ENCODE peak calls at places on chromosomes 6 and 20, in ten cellular contexts. One of them, this sample, is unnamed.
A peak's percentile ranks its signal among the peaks of the same experiment; 100 is the strongest.

GRCh38 chr20:3753098-3753497 is 14.5 kb downstream of the ADISSP start:
- DNase-seq in glutamatergic neuron: peak; percentile 76
- DNase-seq in transverse colon: peak; percentile 69
- DNase-seq in astrocyte of the hippocampus: peak; percentile 81
- DNase-seq in HEK293T: peak; percentile 69
- DNase-seq in activated CD4-positive, alpha-beta T cell treated with anti-CD3 and anti-CD28 coated beads, Interleukin-2, amount 50 U/mL, for 4 hours: peak; percentile 60
- DNase-seq in endodermal cell: peak; percentile 92
- DNase-seq in GM13976: peak; percentile 86
- DNase-seq in HCEC 1CT: peak; percentile 46
- DNase-seq in left lung: no peak
- DNase-seq in this sample: no peak

GRCh38 chr6:90493332-90493731 is 93.5 kb downstream of the MAP3K7 start:
- DNase-seq in glutamatergic neuron: no peak
- DNase-seq in transverse colon: no peak
- DNase-seq in astrocyte of the hippocampus: peak; percentile 49
- DNase-seq in HEK293T: no peak
- DNase-seq in activated CD4-positive, alpha-beta T cell treated with anti-CD3 and anti-CD28 coated beads, Interleukin-2, amount 50 U/mL, for 4 hours: no peak
- DNase-seq in endodermal cell: no peak
- DNase-seq in GM13976: no peak
- DNase-seq in HCEC 1CT: peak; percentile 23
- DNase-seq in left lung: no peak
- DNase-seq in this sample: no peak

GRCh38 chr20:47253860-47254259 is 102.6 kb downstream of the ZMYND8 start:
- DNase-seq in glutamatergic neuron: no peak
- DNase-seq in transverse colon: no peak
- DNase-seq in astrocyte of the hippocampus: no peak
- DNase-seq in HEK293T: no peak
- DNase-seq in activated CD4-positive, alpha-beta T cell treated with anti-CD3 and anti-CD28 coated beads, Interleukin-2, amount 50 U/mL, for 4 hours: no peak
- DNase-seq in endodermal cell: no peak
- DNase-seq in GM13976: no peak
- DNase-seq in HCEC 1CT: no peak
- DNase-seq in left lung: no peak
- DNase-seq in this sample: no peak

GRCh38 chr20:35055445-35056276 is 36.9 kb downstream of the TRPC4AP start:
- DNase-seq in glutamatergic neuron: no peak
- DNase-seq in transverse colon: no peak
- DNase-seq in astrocyte of the hippocampus: no peak
- DNase-seq in HEK293T: no peak
- DNase-seq in activated CD4-positive, alpha-beta T cell treated with anti-CD3 and anti-CD28 coated beads, Interleukin-2, amount 50 U/mL, for 4 hours: no peak
- DNase-seq in endodermal cell: no peak
- DNase-seq in GM13976: peak; percentile 29
- DNase-seq in HCEC 1CT: no peak
- DNase-seq in left lung: no peak
- DNase-seq in this sample: no peak

GRCh38 chr6:161850572-161850971 is 576.7 kb upstream of the AGPAT4 start:
- DNase-seq in glutamatergic neuron: no peak
- DNase-seq in transverse colon: no peak
- DNase-seq in astrocyte of the hippocampus: peak; percentile 78
- DNase-seq in HEK293T: no peak
- DNase-seq in activated CD4-positive, alpha-beta T cell treated with anti-CD3 and anti-CD28 coated beads, Interleukin-2, amount 50 U/mL, for 4 hours: no peak
- DNase-seq in endodermal cell: no peak
- DNase-seq in GM13976: no peak
- DNase-seq in HCEC 1CT: no peak
- DNase-seq in left lung: no peak
- DNase-seq in this sample: no peak

GRCh38 chr6:170177383-170178265 is 113.3 kb downstream of the DLL1 start:
- DNase-seq in glutamatergic neuron: no peak
- DNase-seq in transverse colon: no peak
- DNase-seq in astrocyte of the hippocampus: no peak
- DNase-seq in HEK293T: peak; percentile 54
- DNase-seq in activated CD4-positive, alpha-beta T cell treated with anti-CD3 and anti-CD28 coated beads, Interleukin-2, amount 50 U/mL, for 4 hours: no peak
- DNase-seq in endodermal cell: peak; percentile 48
- DNase-seq in GM13976: no peak
- DNase-seq in HCEC 1CT: no peak
- DNase-seq in left lung: peak; percentile 78
- DNase-seq in this sample: no peak

GRCh38 chr6:133062077-133062476 is 179.1 kb upstream of the EYA4 start:
- DNase-seq in glutamatergic neuron: no peak
- DNase-seq in transverse colon: no peak
- DNase-seq in astrocyte of the hippocampus: peak; percentile 21
- DNase-seq in HEK293T: no peak
- DNase-seq in activated CD4-positive, alpha-beta T cell treated with anti-CD3 and anti-CD28 coated beads, Interleukin-2, amount 50 U/mL, for 4 hours: no peak
- DNase-seq in endodermal cell: no peak
- DNase-seq in GM13976: no peak
- DNase-seq in HCEC 1CT: peak; percentile 98
- DNase-seq in left lung: no peak
- DNase-seq in this sample: no peak

GRCh38 chr6:24662206-24662605 is 4.5 kb downstream of the TDP2 start:
- DNase-seq in glutamatergic neuron: no peak
- DNase-seq in transverse colon: peak; percentile 30
- DNase-seq in astrocyte of the hippocampus: no peak
- DNase-seq in HEK293T: no peak
- DNase-seq in activated CD4-positive, alpha-beta T cell treated with anti-CD3 and anti-CD28 coated beads, Interleukin-2, amount 50 U/mL, for 4 hours: no peak
- DNase-seq in endodermal cell: no peak
- DNase-seq in GM13976: no peak
- DNase-seq in HCEC 1CT: no peak
- DNase-seq in left lung: no peak
- DNase-seq in this sample: no peak

GRCh38 chr6:21048047-21048446 is 513.8 kb downstream of the CDKAL1 start:
- DNase-seq in glutamatergic neuron: no peak
- DNase-seq in transverse colon: no peak
- DNase-seq in astrocyte of the hippocampus: no peak
- DNase-seq in HEK293T: no peak
- DNase-seq in activated CD4-positive, alpha-beta T cell treated with anti-CD3 and anti-CD28 coated beads, Interleukin-2, amount 50 U/mL, for 4 hours: no peak
- DNase-seq in endodermal cell: no peak
- DNase-seq in GM13976: no peak
- DNase-seq in HCEC 1CT: no peak
- DNase-seq in left lung: no peak
- DNase-seq in this sample: no peak

GRCh38 chr20:18001131-18001921 is 32.5 kb downstream of the MGME1 start:
- DNase-seq in glutamatergic neuron: no peak
- DNase-seq in transverse colon: peak; percentile 44
- DNase-seq in astrocyte of the hippocampus: peak; percentile 88
- DNase-seq in HEK293T: no peak
- DNase-seq in activated CD4-positive, alpha-beta T cell treated with anti-CD3 and anti-CD28 coated beads, Interleukin-2, amount 50 U/mL, for 4 hours: no peak
- DNase-seq in endodermal cell: peak; percentile 70
- DNase-seq in GM13976: no peak
- DNase-seq in HCEC 1CT: peak; percentile 71
- DNase-seq in left lung: no peak
- DNase-seq in this sample: peak; percentile 29

GRCh38 chr20:24987873-24988835 is 4.4 kb downstream of the APMAP start:
- DNase-seq in glutamatergic neuron: no peak
- DNase-seq in transverse colon: no peak
- DNase-seq in astrocyte of the hippocampus: no peak
- DNase-seq in HEK293T: no peak
- DNase-seq in activated CD4-positive, alpha-beta T cell treated with anti-CD3 and anti-CD28 coated beads, Interleukin-2, amount 50 U/mL, for 4 hours: no peak
- DNase-seq in endodermal cell: peak; percentile 15
- DNase-seq in GM13976: no peak
- DNase-seq in HCEC 1CT: no peak
- DNase-seq in left lung: peak; percentile 19
- DNase-seq in this sample: no peak

GRCh38 chr20:16128538-16129106 is 444.6 kb downstream of the KIF16B start:
- DNase-seq in glutamatergic neuron: no peak
- DNase-seq in transverse colon: no peak
- DNase-seq in astrocyte of the hippocampus: no peak
- DNase-seq in HEK293T: no peak
- DNase-seq in activated CD4-positive, alpha-beta T cell treated with anti-CD3 and anti-CD28 coated beads, Interleukin-2, amount 50 U/mL, for 4 hours: no peak
- DNase-seq in endodermal cell: no peak
- DNase-seq in GM13976: no peak
- DNase-seq in HCEC 1CT: no peak
- DNase-seq in left lung: no peak
- DNase-seq in this sample: no peak

GRCh38 chr6:41306187-41306854 is 19.8 kb upstream of the TREM1 start:
- DNase-seq in glutamatergic neuron: peak; percentile 35
- DNase-seq in transverse colon: peak; percentile 19
- DNase-seq in astrocyte of the hippocampus: peak; percentile 62
- DNase-seq in HEK293T: peak; percentile 51
- DNase-seq in activated CD4-positive, alpha-beta T cell treated with anti-CD3 and anti-CD28 coated beads, Interleukin-2, amount 50 U/mL, for 4 hours: peak; percentile 33
- DNase-seq in endodermal cell: peak; percentile 82
- DNase-seq in GM13976: peak; percentile 41
- DNase-seq in HCEC 1CT: no peak
- DNase-seq in left lung: no peak
- DNase-seq in this sample: no peak

GRCh38 chr6:134007077-134007476 is 45.3 kb downstream of the SLC2A12 start:
- DNase-seq in glutamatergic neuron: no peak
- DNase-seq in transverse colon: peak; percentile 68
- DNase-seq in astrocyte of the hippocampus: no peak
- DNase-seq in HEK293T: no peak
- DNase-seq in activated CD4-positive, alpha-beta T cell treated with anti-CD3 and anti-CD28 coated beads, Interleukin-2, amount 50 U/mL, for 4 hours: no peak
- DNase-seq in endodermal cell: no peak
- DNase-seq in GM13976: no peak
- DNase-seq in HCEC 1CT: no peak
- DNase-seq in left lung: peak; percentile 74
- DNase-seq in this sample: no peak

GRCh38 chr20:20466341-20466879 is 98.5 kb downstream of the INSM1 start:
- DNase-seq in glutamatergic neuron: no peak
- DNase-seq in transverse colon: no peak
- DNase-seq in astrocyte of the hippocampus: peak; percentile 78
- DNase-seq in HEK293T: no peak
- DNase-seq in activated CD4-positive, alpha-beta T cell treated with anti-CD3 and anti-CD28 coated beads, Interleukin-2, amount 50 U/mL, for 4 hours: no peak
- DNase-seq in endodermal cell: no peak
- DNase-seq in GM13976: peak; percentile 40
- DNase-seq in HCEC 1CT: peak; percentile 71
- DNase-seq in left lung: no peak
- DNase-seq in this sample: no peak

GRCh38 chr20:44891826-44892225 is 6.3 kb downstream of the YWHAB start:
- DNase-seq in glutamatergic neuron: no peak
- DNase-seq in transverse colon: no peak
- DNase-seq in astrocyte of the hippocampus: no peak
- DNase-seq in HEK293T: no peak
- DNase-seq in activated CD4-positive, alpha-beta T cell treated with anti-CD3 and anti-CD28 coated beads, Interleukin-2, amount 50 U/mL, for 4 hours: no peak
- DNase-seq in endodermal cell: no peak
- DNase-seq in GM13976: no peak
- DNase-seq in HCEC 1CT: no peak
- DNase-seq in left lung: no peak
- DNase-seq in this sample: no peak

GRCh38 chr6:82924799-82925535 is 140.7 kb downstream of the UBE3D start:
- DNase-seq in glutamatergic neuron: no peak
- DNase-seq in transverse colon: no peak
- DNase-seq in astrocyte of the hippocampus: no peak
- DNase-seq in HEK293T: no peak
- DNase-seq in activated CD4-positive, alpha-beta T cell treated with anti-CD3 and anti-CD28 coated beads, Interleukin-2, amount 50 U/mL, for 4 hours: no peak
- DNase-seq in endodermal cell: no peak
- DNase-seq in GM13976: no peak
- DNase-seq in HCEC 1CT: peak; percentile 66
- DNase-seq in left lung: no peak
- DNase-seq in this sample: no peak

GRCh38 chr6:71411882-71412281 is 123.3 kb downstream of the OGFRL1 start:
- DNase-seq in glutamatergic neuron: no peak
- DNase-seq in transverse colon: no peak
- DNase-seq in astrocyte of the hippocampus: no peak
- DNase-seq in HEK293T: no peak
- DNase-seq in activated CD4-positive, alpha-beta T cell treated with anti-CD3 and anti-CD28 coated beads, Interleukin-2, amount 50 U/mL, for 4 hours: no peak
- DNase-seq in endodermal cell: no peak
- DNase-seq in GM13976: no peak
- DNase-seq in HCEC 1CT: no peak
- DNase-seq in left lung: no peak
- DNase-seq in this sample: no peak

GRCh38 chr6:100512203-100512862 is 47.6 kb upstream of the SIM1 start:
- DNase-seq in glutamatergic neuron: no peak
- DNase-seq in transverse colon: no peak
- DNase-seq in astrocyte of the hippocampus: peak; percentile 69
- DNase-seq in HEK293T: no peak
- DNase-seq in activated CD4-positive, alpha-beta T cell treated with anti-CD3 and anti-CD28 coated beads, Interleukin-2, amount 50 U/mL, for 4 hours: no peak
- DNase-seq in endodermal cell: no peak
- DNase-seq in GM13976: no peak
- DNase-seq in HCEC 1CT: peak; percentile 74
- DNase-seq in left lung: no peak
- DNase-seq in this sample: no peak

GRCh38 chr6:75275067-75275466 is 9.5 kb downstream of the TMEM30A start:
- DNase-seq in glutamatergic neuron: no peak
- DNase-seq in transverse colon: no peak
- DNase-seq in astrocyte of the hippocampus: peak; percentile 51
- DNase-seq in HEK293T: no peak
- DNase-seq in activated CD4-positive, alpha-beta T cell treated with anti-CD3 and anti-CD28 coated beads, Interleukin-2, amount 50 U/mL, for 4 hours: no peak
- DNase-seq in endodermal cell: no peak
- DNase-seq in GM13976: no peak
- DNase-seq in HCEC 1CT: peak; percentile 99
- DNase-seq in left lung: no peak
- DNase-seq in this sample: no peak

GRCh38 chr6:44738652-44739141 is 351.2 kb downstream of the CDC5L start:
- DNase-seq in glutamatergic neuron: peak; percentile 42
- DNase-seq in transverse colon: no peak
- DNase-seq in astrocyte of the hippocampus: peak; percentile 21
- DNase-seq in HEK293T: no peak
- DNase-seq in activated CD4-positive, alpha-beta T cell treated with anti-CD3 and anti-CD28 coated beads, Interleukin-2, amount 50 U/mL, for 4 hours: no peak
- DNase-seq in endodermal cell: peak; percentile 59
- DNase-seq in GM13976: peak; percentile 34
- DNase-seq in HCEC 1CT: peak; percentile 29
- DNase-seq in left lung: no peak
- DNase-seq in this sample: no peak

GRCh38 chr6:104884867-104885517 is 25.3 kb upstream of the HACE1 start:
- DNase-seq in glutamatergic neuron: no peak
- DNase-seq in transverse colon: no peak
- DNase-seq in astrocyte of the hippocampus: no peak
- DNase-seq in HEK293T: no peak
- DNase-seq in activated CD4-positive, alpha-beta T cell treated with anti-CD3 and anti-CD28 coated beads, Interleukin-2, amount 50 U/mL, for 4 hours: no peak
- DNase-seq in endodermal cell: peak; percentile 44
- DNase-seq in GM13976: no peak
- DNase-seq in HCEC 1CT: no peak
- DNase-seq in left lung: no peak
- DNase-seq in this sample: no peak

GRCh38 chr20:10761232-10761631 is 87.4 kb upstream of the JAG1 start:
- DNase-seq in glutamatergic neuron: no peak
- DNase-seq in transverse colon: no peak
- DNase-seq in astrocyte of the hippocampus: peak; percentile 83
- DNase-seq in HEK293T: no peak
- DNase-seq in activated CD4-positive, alpha-beta T cell treated with anti-CD3 and anti-CD28 coated beads, Interleukin-2, amount 50 U/mL, for 4 hours: no peak
- DNase-seq in endodermal cell: no peak
- DNase-seq in GM13976: no peak
- DNase-seq in HCEC 1CT: no peak
- DNase-seq in left lung: no peak
- DNase-seq in this sample: peak; percentile 8

GRCh38 chr20:51159303-51159702 is 136.4 kb upstream of the KCNG1 start:
- DNase-seq in glutamatergic neuron: no peak
- DNase-seq in transverse colon: no peak
- DNase-seq in astrocyte of the hippocampus: no peak
- DNase-seq in HEK293T: no peak
- DNase-seq in activated CD4-positive, alpha-beta T cell treated with anti-CD3 and anti-CD28 coated beads, Interleukin-2, amount 50 U/mL, for 4 hours: no peak
- DNase-seq in endodermal cell: no peak
- DNase-seq in GM13976: no peak
- DNase-seq in HCEC 1CT: no peak
- DNase-seq in left lung: no peak
- DNase-seq in this sample: no peak

GRCh38 chr6:46269447-46270229 is 98.9 kb upstream of the ENPP5 start:
- DNase-seq in glutamatergic neuron: no peak
- DNase-seq in transverse colon: no peak
- DNase-seq in astrocyte of the hippocampus: no peak
- DNase-seq in HEK293T: no peak
- DNase-seq in activated CD4-positive, alpha-beta T cell treated with anti-CD3 and anti-CD28 coated beads, Interleukin-2, amount 50 U/mL, for 4 hours: no peak
- DNase-seq in endodermal cell: no peak
- DNase-seq in GM13976: no peak
- DNase-seq in HCEC 1CT: no peak
- DNase-seq in left lung: no peak
- DNase-seq in this sample: peak; percentile 54

GRCh38 chr6:2165216-2165725 is 80.1 kb downstream of the GMDS start:
- DNase-seq in glutamatergic neuron: no peak
- DNase-seq in transverse colon: no peak
- DNase-seq in astrocyte of the hippocampus: no peak
- DNase-seq in HEK293T: no peak
- DNase-seq in activated CD4-positive, alpha-beta T cell treated with anti-CD3 and anti-CD28 coated beads, Interleukin-2, amount 50 U/mL, for 4 hours: no peak
- DNase-seq in endodermal cell: no peak
- DNase-seq in GM13976: no peak
- DNase-seq in HCEC 1CT: no peak
- DNase-seq in left lung: no peak
- DNase-seq in this sample: no peak

GRCh38 chr20:46220808-46221207 is 87.5 kb downstream of the CDH22 start:
- DNase-seq in glutamatergic neuron: peak; percentile 60
- DNase-seq in transverse colon: no peak
- DNase-seq in astrocyte of the hippocampus: no peak
- DNase-seq in HEK293T: no peak
- DNase-seq in activated CD4-positive, alpha-beta T cell treated with anti-CD3 and anti-CD28 coated beads, Interleukin-2, amount 50 U/mL, for 4 hours: no peak
- DNase-seq in endodermal cell: peak; percentile 88
- DNase-seq in GM13976: no peak
- DNase-seq in HCEC 1CT: no peak
- DNase-seq in left lung: no peak
- DNase-seq in this sample: no peak

This sample was measured in anterior cingulate cortex.